ENCODE peak calls at places on chromosomes 12 and 14, in four cellular contexts. K, Y, U and S are unnamed samples.

GRCh38 chr12:78938341-78939084 is 73.9 kb downstream of the SYT1 start:
- DNase-seq in Y (no peak), K (no peak), U (no peak), S (no peak)

GRCh38 chr12:27965411-27965810 is 7.1 kb downstream of the PTHLH start:
- DNase-seq in K (no peak), U (no peak), Y (no peak), S (no peak)

GRCh38 chr14:49621114-49621881 is 699 bp downstream of the MGAT2 start:
- DNase-seq in Y (no peak), U (peak), K (peak), S (no peak)

GRCh38 chr12:48198619-48198973 is 4.5 kb downstream of the OR10AD1 start:
- DNase-seq in K (peak), U (no peak), Y (no peak), S (no peak)

GRCh38 chr14:55123101-55123500 is 6.0 kb upstream of the LGALS3 start:
- DNase-seq in U (peak), Y (peak), K (peak), S (peak)

GRCh38 chr14:50527970-50528369 is 4.4 kb downstream of the MAP4K5 start:
- DNase-seq in U (peak), K (no peak), Y (no peak), S (no peak)

GRCh38 chr12:57133916-57134315 is 5.6 kb downstream of the LRP1 start:
- DNase-seq in Y (no peak), U (no peak), K (no peak), S (no peak)

GRCh38 chr12:103036581-103037214 is 79.2 kb downstream of the ASCL1 start:
- DNase-seq in K (no peak), Y (no peak), U (no peak), S (no peak)

GRCh38 chr12:124397399-124397679 is 102.4 kb downstream of the RFLNA start:
- DNase-seq in Y (no peak), K (no peak), U (no peak), S (no peak)

GRCh38 chr12:123149828-123150272 is 1.0 kb downstream of the PITPNM2 start:
- DNase-seq in U (no peak), K (no peak), Y (no peak), S (no peak)

DNA sequence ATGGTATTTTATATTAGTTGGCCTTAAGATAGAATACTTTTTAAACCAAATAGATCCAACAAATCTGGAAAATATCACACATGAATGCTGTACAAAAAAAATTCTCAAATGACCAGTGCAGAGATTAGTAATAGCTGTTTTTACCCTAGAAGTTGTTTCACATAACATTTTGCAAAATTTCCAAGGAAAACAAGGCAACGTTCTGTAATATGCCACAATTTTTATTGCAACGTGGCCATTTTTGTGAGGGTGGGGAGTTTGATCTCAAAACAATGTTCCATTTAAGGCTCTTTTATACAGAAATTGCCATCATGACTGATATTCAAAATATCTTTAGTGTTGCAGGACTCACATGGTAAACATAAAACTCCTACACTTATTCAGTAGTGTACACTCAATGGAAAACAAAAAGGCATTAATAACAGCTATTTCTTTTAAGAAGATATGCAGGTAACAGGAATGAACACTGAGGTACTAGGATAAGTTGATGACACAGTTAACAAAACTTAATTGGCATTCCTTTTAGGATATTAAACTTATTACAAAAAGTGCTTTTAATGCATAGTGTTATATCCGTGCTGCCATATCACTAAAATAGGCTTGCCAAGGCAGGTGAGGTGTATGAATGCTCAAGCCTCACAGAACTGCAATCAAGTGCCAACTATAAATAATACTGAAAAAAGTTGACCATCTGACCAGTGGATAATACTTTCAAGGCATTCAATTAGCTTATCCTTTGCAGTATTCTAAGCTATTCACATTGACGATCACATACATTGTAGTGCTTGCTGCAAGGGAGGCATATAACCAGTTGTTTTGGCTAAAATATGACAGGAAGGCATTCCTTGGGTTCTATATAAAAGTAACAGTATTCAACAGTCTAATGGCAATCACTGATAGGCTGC is 2.3 kb downstream of the CFL2 start:
- DNase-seq in U (no peak), Y (no peak), K (peak), S (no peak)
- H3K4me3 ChIP-seq in U (no peak), Y (peak), K (peak), S (no peak)

GRCh38 chr14:36659822-36660735 is 1.6 kb upstream of the PAX9 start:
- DNase-seq in U (no peak), K (no peak), Y (no peak), S (no peak)

GRCh38 chr14:36661506-36662257 is at the start of gene PAX9:
- DNase-seq in Y (peak), U (peak), K (peak), S (no peak)

GRCh38 chr14:36662258-36662542 is 540 bp downstream of the PAX9 start:
- DNase-seq in K (no peak), Y (no peak), U (no peak), S (no peak)

GRCh38 chr14:36659010-36659821 is 2.4 kb upstream of the PAX9 start:
- DNase-seq in K (no peak), U (no peak), Y (no peak), S (no peak)

GRCh38 chr14:36660736-36661505 is 739 bp upstream of the PAX9 start:
- DNase-seq in U (no peak), Y (no peak), K (no peak), S (no peak)
- H3K4me3 ChIP-seq in U (peak), Y (peak), K (peak), S (no peak)

GRCh38 chr12:74328623-74329022 is 209.0 kb upstream of the ATXN7L3B start:
- DNase-seq in K (no peak), U (no peak), Y (no peak), S (no peak)
- H3K4me3 ChIP-seq in K (no peak), U (no peak), Y (no peak), S (no peak)

DNA sequence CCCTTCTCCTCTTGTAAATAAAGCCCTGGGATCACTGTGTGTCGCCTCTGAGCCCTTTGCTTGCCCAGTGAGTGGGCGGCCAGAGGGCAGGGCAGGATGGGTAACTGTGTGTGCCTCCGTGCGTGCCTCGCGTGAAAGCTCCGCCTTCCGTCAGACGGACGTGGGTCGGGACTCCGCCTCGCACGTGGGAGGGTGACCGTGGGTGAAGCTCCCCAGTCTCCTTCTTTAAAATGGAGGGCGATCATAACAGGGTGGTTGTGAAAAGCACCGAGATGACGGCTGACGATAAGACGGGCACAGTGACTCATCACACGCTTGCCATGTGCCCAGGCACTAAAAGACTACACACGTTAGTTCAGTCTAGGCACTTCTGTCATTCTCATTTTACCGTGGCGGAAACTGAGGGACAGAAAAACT is 9.2 kb downstream of the PHB2 start:
- DNase-seq in U (no peak), Y (no peak), K (no peak), S (no peak)
- H3K4me3 ChIP-seq in U (no peak), Y (peak), K (no peak), S (no peak)

GRCh38 chr14:52258783-52259182 is 8.7 kb upstream of the PTGDR start:
- DNase-seq in Y (no peak), U (no peak), K (no peak), S (no peak)
- H3K4me3 ChIP-seq in Y (no peak), U (no peak), K (no peak), S (no peak)

GRCh38 chr14:35416108-35416750 is 11.7 kb upstream of the NFKBIA start:
- DNase-seq in U (no peak), K (no peak), Y (no peak), S (no peak)

GRCh38 chr14:35423621-35424020 is 19.1 kb upstream of the NFKBIA start:
- DNase-seq in Y (no peak), U (no peak), K (no peak), S (no peak)

GRCh38 chr14:35418093-35418492 is 13.5 kb upstream of the NFKBIA start:
- DNase-seq in K (no peak), U (no peak), Y (no peak), S (no peak)

GRCh38 chr14:35419429-35419841 is 14.9 kb upstream of the NFKBIA start:
- DNase-seq in U (peak), Y (no peak), K (no peak), S (no peak)

DNA sequence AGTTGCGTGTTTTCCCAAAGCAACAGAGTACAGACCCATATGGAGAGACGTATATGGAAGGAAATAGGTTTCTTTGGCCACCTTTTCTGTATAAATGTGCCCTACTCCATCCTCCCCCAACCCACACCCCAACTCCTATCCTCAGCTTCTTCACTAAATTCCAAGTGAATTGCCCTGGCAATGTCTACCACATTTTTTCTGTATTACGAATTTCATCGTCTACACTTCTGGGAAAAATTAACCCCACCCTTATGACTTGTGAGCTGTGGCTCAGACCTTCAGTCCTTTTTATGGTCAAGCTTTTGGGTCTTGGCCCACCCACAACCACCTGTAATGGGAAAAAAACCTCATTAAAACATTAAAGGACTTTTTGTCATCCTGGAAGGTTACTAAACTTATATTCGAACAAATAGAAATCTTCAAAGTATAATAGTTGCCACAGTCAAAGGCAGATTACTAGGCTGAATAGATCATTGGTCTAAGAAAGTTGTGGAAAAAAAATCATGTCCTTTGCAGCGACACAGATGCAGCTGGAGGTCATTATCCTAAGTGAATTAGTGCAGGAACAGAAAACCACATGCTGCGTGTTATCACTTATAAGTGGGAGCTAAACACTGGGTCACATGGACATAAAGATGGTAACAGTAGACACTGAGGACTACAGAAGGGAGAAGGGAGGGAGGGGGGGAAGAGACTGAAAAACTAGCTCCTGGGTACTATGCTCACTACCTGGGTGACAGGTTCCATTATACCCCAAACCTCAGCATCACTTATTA is 15.7 kb upstream of the NFKBIA start:
- DNase-seq in U (no peak), K (peak), Y (no peak), S (no peak)
- H3K4me3 ChIP-seq in U (no peak), K (no peak), Y (no peak), S (no peak)

GRCh38 chr12:70645494-70646317 is 8.5 kb upstream of the PTPRB start:
- DNase-seq in K (peak), Y (peak), U (peak), S (peak)
- H3K4me3 ChIP-seq in K (no peak), Y (no peak), U (no peak), S (no peak)

GRCh38 chr14:74429221-74429691 is 3.2 kb upstream of the SYNDIG1L start:
- DNase-seq in Y (no peak), K (no peak), U (no peak), S (no peak)
- H3K4me3 ChIP-seq in Y (no peak), K (no peak), U (no peak), S (no peak)